ENCODE peak calls at places on chromosomes 2 and 18, in nine cellular contexts. M is spleen; R is mammary epithelial cell; C is ovary; U is endothelial cell of umbilical vein; J is hepatocyte; H is upper lobe of right lung; G is tibial nerve; A is CD4-positive, CD25-positive, alpha-beta regulatory T cell. K is an unnamed sample. For H3K4me1, the result is how much of the 10 kb centered on the place peaks cover.

GRCh38 chr2:217880891-217881290 is 121.9 kb downstream of the TNS1 start:
- DNase-seq in C (no peak), U (no peak), G (no peak), M (no peak), J (no peak), H (no peak), R (no peak), A (no peak), K (no peak)

GRCh38 chr18:79413426-79413825 is 17.7 kb downstream of the NFATC1 start:
- DNase-seq in U (no peak), R (no peak), M (peak), C (peak), H (peak), A (no peak), G (no peak), J (no peak), K (no peak)

GRCh38 chr2:44495544-44495943 is 133.8 kb downstream of the CAMKMT start:
- DNase-seq in U (no peak), J (no peak), H (no peak), G (no peak), R (no peak), M (no peak), A (no peak), C (no peak), K (no peak)

GRCh38 chr18:69897397-69898108 is 50.1 kb downstream of the CD226 start:
- DNase-seq in C (no peak), H (no peak), J (no peak), M (no peak), R (no peak), U (no peak), G (no peak), A (no peak), K (peak)

GRCh38 chr2:3251974-3252373 is 125.6 kb downstream of the EIPR1 start:
- DNase-seq in J (peak), C (no peak), M (no peak), G (no peak), U (no peak), R (no peak), H (no peak), A (no peak), K (no peak)

GRCh38 chr18:70371085-70371735 is 82.4 kb downstream of the SOCS6 start:
- DNase-seq in C (no peak), H (no peak), M (no peak), U (no peak), A (no peak), G (no peak), R (peak), J (no peak), K (no peak)

GRCh38 chr2:71821856-71822255 is 325.8 kb downstream of the CYP26B1 start:
- DNase-seq in A (no peak), C (no peak), R (no peak), H (no peak), U (no peak), G (no peak), J (no peak), M (no peak), K (no peak)

GRCh38 chr2:222912117-222912516 is 51.3 kb downstream of the ACSL3 start:
- DNase-seq in C (no peak), H (no peak), R (no peak), A (no peak), J (no peak), G (peak), U (no peak), M (no peak), K (no peak)

GRCh38 chr18:10012526-10012925 is 98.7 kb downstream of the VAPA start:
- DNase-seq in G (no peak), J (no peak), C (no peak), M (no peak), U (no peak), R (no peak), A (no peak), H (no peak), K (no peak)

GRCh38 chr2:202178342-202178958 is 59.9 kb downstream of the SUMO1 start:
- DNase-seq in J (peak), A (peak), M (no peak), U (peak), R (peak), C (no peak), H (no peak), G (peak), K (peak)

GRCh38 chr2:185643434-185643833 is 95.2 kb upstream of the FSIP2 start:
- DNase-seq in H (no peak), M (no peak), J (peak), G (no peak), R (peak), A (no peak), C (no peak), U (peak), K (no peak)

GRCh38 chr2:222421626-222422025 is 2.7 kb upstream of the SGPP2 start:
- DNase-seq in A (no peak), C (no peak), R (no peak), H (no peak), U (no peak), M (no peak), J (no peak), G (no peak), K (no peak)

GRCh38 chr18:58784601-58785137 is 80.0 kb upstream of the ZNF532 start:
- DNase-seq in J (peak), H (no peak), C (no peak), R (no peak), G (no peak), M (no peak), U (peak), A (no peak), K (no peak)

GRCh38 chr2:207394203-207394741 is 135.5 kb upstream of the CREB1 start:
- DNase-seq in U (no peak), H (no peak), R (peak), J (no peak), C (no peak), A (no peak), G (no peak), M (no peak), K (no peak)

GRCh38 chr18:63477972-63478371 is 1.2 kb downstream of the SERPINB5 start:
- DNase-seq in A (no peak), G (no peak), R (peak), C (no peak), J (no peak), H (no peak), M (no peak), U (no peak), K (no peak)

GRCh38 chr2:66962625-66963207 is 434.4 kb upstream of the ETAA1 start:
- DNase-seq in H (no peak), C (no peak), G (no peak), A (no peak), U (no peak), M (no peak), R (no peak), J (peak), K (no peak)

GRCh38 chr2:229378386-229378785 is 107.3 kb upstream of the PID1 start:
- DNase-seq in H (no peak), J (no peak), C (no peak), M (no peak), G (no peak), R (no peak), A (no peak), U (no peak), K (no peak)

GRCh38 chr2:208183526-208183925 is 6.3 kb downstream of the C2orf80 start:
- DNase-seq in C (no peak), G (no peak), H (no peak), R (no peak), J (no peak), M (peak), A (no peak), U (no peak), K (no peak)

GRCh38 chr2:219358170-219359075 is 25.9 kb upstream of the RESP18 start:
- DNase-seq in A (no peak), H (no peak), J (no peak), C (no peak), M (no peak), R (no peak), G (no peak), U (no peak), K (no peak)

GRCh38 chr18:3836937-3837336 is 387.0 kb downstream of the TGIF1 start:
- DNase-seq in C (no peak), A (no peak), J (no peak), M (no peak), H (no peak), R (no peak), G (no peak), U (no peak), K (no peak)

GRCh38 chr2:237691908-237692600 is 64.7 kb downstream of the LRRFIP1 start:
- DNase-seq in G (peak), J (peak), R (peak), U (peak), A (peak), H (peak), M (peak), C (peak), K (peak)

GRCh38 chr2:3491716-3492474 is 27.4 kb downstream of the ADI1 start:
- DNase-seq in M (no peak), J (no peak), G (no peak), A (no peak), R (no peak), C (no peak), H (peak), U (no peak), K (no peak)

GRCh38 chr2:170461875-170462274 is 253.3 kb upstream of the SP5 start:
- DNase-seq in J (no peak), C (no peak), M (no peak), H (no peak), A (no peak), U (peak), R (no peak), G (no peak), K (no peak)

GRCh38 chr18:70411886-70412443 is 123.1 kb downstream of the SOCS6 start:
- DNase-seq in A (no peak), M (no peak), R (no peak), H (no peak), J (no peak), C (no peak), U (no peak), G (no peak), K (no peak)

GRCh38 chr2:73176205-73176880 is 26.0 kb upstream of the NOTO start:
- DNase-seq in J (peak), M (no peak), A (no peak), U (peak), C (peak), H (no peak), G (no peak), R (no peak), K (no peak)

GRCh38 chr2:88735133-88735532 is 43.7 kb downstream of the RPIA start:
- DNase-seq in R (no peak), U (no peak), G (no peak), C (no peak), H (no peak), M (no peak), J (no peak), A (no peak), K (no peak)

GRCh38 chr2:239392072-239392357 is 8.8 kb downstream of the HDAC4 start:
- DNase-seq in H (no peak), M (peak), C (no peak), G (no peak), R (no peak), U (no peak), J (no peak), A (no peak), K (no peak)

GRCh38 chr2:105329197-105329554 is 359 bp downstream of the TGFBRAP1 start:
- DNase-seq in U (no peak), A (no peak), R (no peak), J (no peak), H (no peak), G (no peak), C (peak), M (no peak), K (no peak)

GRCh38 chr18:78865771-78866310 is 113.8 kb upstream of the SALL3 start:
- DNase-seq in J (no peak), C (no peak), M (no peak), R (no peak), G (no peak), A (no peak), H (no peak), U (no peak), K (no peak)

DNA sequence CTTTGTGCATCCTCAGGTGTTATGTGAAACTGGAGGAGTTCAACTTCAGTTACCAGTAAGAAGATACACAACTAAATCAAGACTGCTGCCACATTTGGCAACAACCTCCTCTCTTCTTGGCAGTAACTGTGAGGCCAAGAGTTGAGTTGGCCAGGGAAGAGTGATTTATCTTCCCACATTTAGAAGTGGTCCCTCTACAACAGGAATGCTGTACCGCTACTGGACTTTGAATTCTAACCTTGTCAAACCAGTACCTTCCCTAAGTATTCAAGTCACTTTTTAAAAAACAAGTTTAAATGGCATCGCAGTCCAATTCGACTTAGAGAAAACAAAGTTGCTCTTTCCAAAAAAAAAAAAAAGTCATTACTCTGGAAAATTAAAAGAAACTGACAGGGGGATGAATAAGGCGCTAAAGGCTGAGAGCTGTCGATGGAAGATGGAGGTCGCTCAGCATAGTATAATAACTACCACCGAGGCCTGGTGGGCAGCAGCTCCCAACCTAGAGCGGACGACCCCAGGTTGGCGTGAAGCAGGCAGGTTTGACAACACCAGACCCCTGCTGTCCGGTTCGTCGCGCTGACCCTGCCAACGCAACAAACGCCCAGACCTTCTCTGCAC is 1.0 kb downstream of the MAP4K3 start:
- DNase-seq in C (no peak), A (no peak), R (peak), G (peak), M (no peak), H (no peak), U (peak), J (peak), K (no peak)
- H3K4me1 ChIP-seq in C (under half), A (under half), R (under half), G (under half), M (half or more), H (half or more), U (under half), J (under half), K (under half)

DNA sequence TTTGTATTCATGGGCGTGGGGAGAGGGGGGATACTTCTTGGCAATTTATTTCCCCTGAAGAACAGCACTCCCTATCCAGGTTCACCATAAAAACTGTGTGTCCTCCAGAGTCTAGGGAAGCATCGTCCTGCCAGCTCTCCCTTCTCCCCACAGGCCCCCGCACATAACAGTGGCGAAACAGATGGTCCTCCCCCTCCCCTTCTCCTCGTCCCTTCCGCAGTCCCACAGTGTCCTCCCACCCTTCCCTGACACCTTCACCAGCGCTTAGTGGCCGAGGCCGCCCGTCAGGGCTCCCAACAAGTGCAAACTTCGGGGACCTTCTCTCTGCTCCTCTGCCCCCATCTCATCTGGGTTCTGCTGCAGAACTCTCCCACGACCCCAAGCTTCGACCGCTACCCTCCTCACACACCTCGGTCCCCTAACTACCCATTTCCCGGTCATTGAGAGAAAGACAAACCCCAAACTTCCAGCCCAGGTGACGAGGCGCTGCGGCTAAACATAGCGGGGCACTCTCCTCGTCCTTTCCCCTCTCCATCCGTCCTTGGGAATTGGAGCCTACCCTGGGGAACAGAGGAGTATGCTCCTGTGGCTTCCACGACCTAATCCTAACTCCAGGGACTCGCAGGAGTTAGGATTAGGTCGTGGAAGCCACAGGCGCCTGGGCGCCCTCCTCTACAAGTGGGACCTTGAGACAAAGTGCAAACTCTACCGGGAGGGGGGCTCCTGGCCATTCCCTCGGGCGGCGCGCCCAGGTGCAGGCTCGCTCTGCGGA is 971 bp downstream of the ZNF385B start:
- DNase-seq in A (no peak), U (no peak), C (peak), R (no peak), J (no peak), G (no peak), H (no peak), M (no peak), K (no peak)
- H3K4me3 ChIP-seq in A (no peak), U (no peak), C (peak), R (peak), J (peak), G (peak), H (peak), M (peak), K (no peak)

GRCh38 chr2:231530099-231531085 is at the start of gene NMUR1:
- DNase-seq in M (peak), J (peak), U (peak), H (peak), R (no peak), A (peak), C (peak), G (peak), K (peak)
- H3K27ac ChIP-seq in M (peak), J (no peak), U (no peak), H (peak), R (no peak), A (no peak), C (no peak), G (no peak), K (peak)

GRCh38 chr2:149098722-149099121 is 60.2 kb downstream of the LYPD6B start:
- DNase-seq in C (no peak), U (peak), H (no peak), M (no peak), A (no peak), R (no peak), G (no peak), J (no peak), K (no peak)

GRCh38 chr2:149101818-149102217 is 63.3 kb downstream of the LYPD6B start:
- DNase-seq in C (no peak), A (no peak), R (no peak), J (no peak), H (no peak), U (no peak), G (no peak), M (no peak), K (no peak)

GRCh38 chr2:149099298-149099697 is 60.8 kb downstream of the LYPD6B start:
- DNase-seq in M (no peak), G (no peak), H (no peak), R (no peak), A (no peak), U (no peak), J (no peak), C (no peak), K (no peak)

GRCh38 chr2:149104221-149104620 is 65.7 kb downstream of the LYPD6B start:
- DNase-seq in A (no peak), G (no peak), J (no peak), U (no peak), M (no peak), R (no peak), C (no peak), H (no peak), K (no peak)

GRCh38 chr2:149100739-149101699 is 62.5 kb downstream of the LYPD6B start:
- DNase-seq in G (no peak), R (peak), J (no peak), M (no peak), C (no peak), U (no peak), A (no peak), H (no peak), K (no peak)
- H3K4me1 ChIP-seq in G (under half), R (under half), J (under half), M (under half), C (under half), U (under half), A (under half), H (under half), K (under half)

GRCh38 chr2:45935791-45936622 is 284.5 kb downstream of the PRKCE start:
- DNase-seq in G (peak), R (peak), C (peak), H (peak), U (peak), J (peak), A (no peak), M (peak), K (no peak)
- H3K4me3 ChIP-seq in G (no peak), R (no peak), C (no peak), H (no peak), U (no peak), J (no peak), A (no peak), M (no peak), K (no peak)

GRCh38 chr2:24658531-24659202 is 134.5 kb downstream of the PTRHD1 start:
- DNase-seq in R (no peak), U (no peak), H (no peak), J (no peak), G (no peak), C (no peak), A (no peak), M (no peak), K (no peak)
- H3K27ac ChIP-seq in R (no peak), U (no peak), H (no peak), J (no peak), G (no peak), C (no peak), A (no peak), M (no peak), K (no peak)

GRCh38 chr18:26489881-26490280 is 58.5 kb downstream of the KCTD1 start:
- DNase-seq in C (no peak), G (no peak), M (no peak), U (no peak), A (no peak), R (no peak), J (no peak), H (no peak), K (no peak)
- H3K4me1 ChIP-seq in C (under half), G (under half), M (under half), U (under half), A (under half), R (half or more), J (under half), H (under half), K (under half)

GRCh38 chr2:167721593-167721992 is 525.8 kb downstream of the STK39 start:
- DNase-seq in M (no peak), U (no peak), C (no peak), J (no peak), H (no peak), G (no peak), A (no peak), R (no peak), K (no peak)
- H3K4me3 ChIP-seq in M (no peak), U (no peak), C (no peak), J (no peak), H (no peak), G (no peak), A (no peak), R (no peak), K (no peak)

DNA sequence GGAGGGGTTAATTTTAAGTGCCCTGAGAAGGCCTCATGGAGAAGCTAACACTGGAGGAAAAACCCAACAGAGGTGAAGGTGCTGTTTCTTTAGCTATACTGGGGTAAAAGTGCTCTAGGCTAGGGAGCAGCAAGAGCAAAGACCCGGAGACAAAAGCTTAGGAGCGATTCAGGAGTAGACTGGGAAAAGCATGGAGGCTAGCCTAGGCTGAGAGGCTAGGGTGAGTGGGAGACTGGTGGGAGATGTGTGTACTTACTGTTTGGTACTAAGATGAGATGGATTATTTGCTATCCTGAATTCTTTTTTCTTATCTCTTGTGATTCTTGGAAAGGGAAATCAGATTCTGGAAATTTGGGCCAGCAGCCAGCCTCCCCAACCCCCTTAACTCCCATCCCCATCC is 2.0 kb downstream of the GIGYF2 start:
- DNase-seq in H (no peak), M (no peak), A (no peak), J (no peak), G (no peak), R (peak), U (no peak), C (no peak), K (no peak)
- H3K27ac ChIP-seq in H (no peak), M (no peak), A (no peak), J (no peak), G (no peak), R (peak), U (no peak), C (no peak), K (peak)